ENCODE peak calls at places on chromosomes 13 and 19, in nine cellular contexts. B is mucosa of descending colon; P is activated CD8-positive, alpha-beta memory T cell treated with anti-CD3 and anti-CD28 coated beads for 24 hours; A is stimulated activated CD8-positive, alpha-beta memory T cell treated with anti-CD3 and anti-CD28 coated beads, Interleukin-12 subunit alpha, Interleukin-12 subunit beta, amount 100 ng/mL, for 4 hours; Z is stimulated activated CD4-positive, alpha-beta T cell treated with anti-CD3 and anti-CD28 coated beads, Interleukin-4, amount 100 ng/mL, for 48 hours; E is fibroblast of the conjunctiva; G is nephron progenitor cell; T is kidney tubule cell; I is T-helper 9 cell. V is an unnamed sample.

GRCh38 chr19:35459414-35460082 is 11.5 kb downstream of the FFAR2 start:
- DNase-seq in B (no peak), P (no peak), G (peak), I (no peak), Z (no peak), T (peak), A (no peak), E (no peak), V (no peak)

GRCh38 chr13:95623141-95623540 is 21.4 kb downstream of the DZIP1 start:
- DNase-seq in A (no peak), G (no peak), Z (no peak), E (no peak), B (no peak), T (peak), P (no peak), I (no peak), V (no peak)

GRCh38 chr13:50527612-50528509 is 315.6 kb downstream of the DLEU7 start:
- DNase-seq in E (no peak), A (no peak), Z (no peak), P (no peak), I (no peak), B (no peak), G (no peak), T (peak), V (no peak)

GRCh38 chr13:32178763-32179162 is 136.4 kb downstream of the ZAR1L start:
- DNase-seq in G (no peak), B (no peak), I (no peak), E (no peak), Z (no peak), P (no peak), A (no peak), T (no peak), V (no peak)

GRCh38 chr19:51339687-51340656 is 2.0 kb downstream of the VSIG10L start:
- DNase-seq in A (peak), P (peak), Z (peak), B (peak), I (peak), E (peak), G (peak), T (peak), V (peak)

GRCh38 chr13:67069117-67069767 is 160.9 kb downstream of the PCDH9 start:
- DNase-seq in A (no peak), Z (no peak), P (no peak), B (no peak), I (no peak), T (no peak), G (no peak), E (no peak), V (no peak)

GRCh38 chr19:17450264-17451075 is 2.0 kb upstream of the TMEM221 start:
- DNase-seq in P (peak), E (no peak), Z (no peak), G (no peak), I (no peak), T (peak), B (no peak), A (no peak), V (no peak)

GRCh38 chr13:40480915-40481525 is 185.4 kb downstream of the FOXO1 start:
- DNase-seq in A (no peak), P (no peak), I (no peak), Z (no peak), B (no peak), G (no peak), E (no peak), T (no peak), V (no peak)

GRCh38 chr19:47057328-47057727 is 8.9 kb upstream of the TMEM160 start:
- DNase-seq in Z (no peak), E (no peak), B (no peak), I (no peak), T (no peak), P (no peak), A (no peak), G (no peak), V (no peak)

GRCh38 chr19:12833418-12833746 is 997 bp downstream of the RTBDN start:
- DNase-seq in I (no peak), G (no peak), B (no peak), E (no peak), T (no peak), A (no peak), P (no peak), Z (no peak), V (no peak)

GRCh38 chr13:103194871-103195270 is 128.7 kb upstream of the SLC10A2 start:
- DNase-seq in P (no peak), B (no peak), E (no peak), T (no peak), G (no peak), A (no peak), Z (no peak), I (no peak), V (no peak)

GRCh38 chr13:30561506-30561905 is 56.2 kb upstream of the USPL1 start:
- DNase-seq in P (no peak), B (no peak), A (no peak), T (peak), I (no peak), G (no peak), E (no peak), Z (no peak), V (no peak)

GRCh38 chr19:30160426-30160825 is 211.8 kb upstream of the ZNF536 start:
- DNase-seq in T (no peak), E (no peak), B (no peak), Z (no peak), I (no peak), G (no peak), A (no peak), P (no peak), V (no peak)

GRCh38 chr19:11673608-11674041 is 65.1 kb downstream of the ZNF823 start:
- DNase-seq in B (no peak), G (peak), E (peak), A (no peak), P (no peak), I (no peak), T (peak), Z (peak), V (no peak)

GRCh38 chr19:45142016-45142727 is 18.6 kb downstream of the NKPD1 start:
- DNase-seq in I (no peak), P (no peak), T (no peak), G (no peak), E (no peak), B (no peak), A (no peak), Z (no peak), V (no peak)

GRCh38 chr13:107847406-107847805 is 367.9 kb downstream of the LIG4 start:
- DNase-seq in B (no peak), Z (no peak), E (no peak), G (peak), A (no peak), P (no peak), I (no peak), T (no peak), V (no peak)

GRCh38 chr19:58497634-58498170 is 14.1 kb downstream of the SLC27A5 start:
- DNase-seq in P (no peak), E (no peak), T (no peak), A (no peak), B (no peak), I (no peak), G (no peak), Z (no peak), V (no peak)

GRCh38 chr19:38019427-38019724 is 112.4 kb downstream of the SIPA1L3 start:
- DNase-seq in P (no peak), G (no peak), I (no peak), Z (no peak), A (no peak), E (no peak), T (no peak), B (no peak), V (no peak)

GRCh38 chr13:40774672-40775071 is 3.7 kb upstream of the MRPS31 start:
- DNase-seq in E (no peak), A (no peak), P (no peak), T (no peak), B (no peak), Z (no peak), G (no peak), I (no peak), V (no peak)

GRCh38 chr19:47020992-47021496 is 1.4 kb downstream of the NPAS1 start:
- DNase-seq in P (no peak), E (no peak), B (no peak), A (no peak), I (no peak), Z (no peak), T (no peak), G (peak), V (no peak)

GRCh38 chr19:51948979-51949378 is 21.7 kb downstream of the ZNF613 start:
- DNase-seq in I (no peak), B (no peak), G (no peak), Z (no peak), T (no peak), P (no peak), E (peak), A (no peak), V (no peak)

GRCh38 chr19:13079542-13079986 is 23.1 kb downstream of the LYL1 start:
- DNase-seq in Z (no peak), T (no peak), P (no peak), E (peak), G (no peak), I (no peak), B (peak), A (no peak), V (peak)

GRCh38 chr13:66977156-66977555 is 253.0 kb downstream of the PCDH9 start:
- DNase-seq in G (no peak), I (no peak), A (no peak), P (no peak), T (no peak), E (no peak), Z (no peak), B (no peak), V (no peak)

GRCh38 chr13:64239372-64239771 is 2823.7 kb upstream of the PCDH20 start:
- DNase-seq in B (no peak), T (peak), I (no peak), A (no peak), P (no peak), E (peak), G (no peak), Z (no peak), V (no peak)

V was measured in AG09319.